ENCODE peak calls at places on chromosomes 16 and 17, in five cellular contexts. A is anterior cingulate cortex, R is cerebellar cortex, J is aorta, Z is A549. P is an unnamed sample.

GRCh38 chr16:80909720-80910119 is 97.0 kb downstream of the CMC2 start:
- DNase-seq in A (no peak), R (no peak), J (no peak), Z (no peak), P (no peak)

GRCh38 chr16:77434022-77434364 is 841 bp downstream of the ADAMTS18 start:
- DNase-seq in A (no peak), R (no peak), J (no peak), Z (no peak), P (no peak)

GRCh38 chr16:9092282-9092962 is 978 bp downstream of the HAPSTR1 start:
- DNase-seq in A (peak), R (no peak), J (peak), Z (peak), P (peak)

GRCh38 chr17:60439501-60439900 is 17.2 kb downstream of the CHCT1 start:
- DNase-seq in A (no peak), R (no peak), J (no peak), Z (no peak), P (peak)

GRCh38 chr17:41049110-41049509 is 2.0 kb upstream of the KRTAP2-1 start:
- DNase-seq in A (no peak), R (no peak), J (no peak), Z (peak), P (no peak)

GRCh38 chr17:37117743-37118142 is 169.0 kb downstream of the AATF start:
- DNase-seq in A (no peak), R (peak), J (no peak), Z (no peak), P (no peak)

GRCh38 chr17:4721203-4722135 is 9.8 kb upstream of the MED11 start:
- DNase-seq in A (no peak), R (peak), J (no peak), Z (peak), P (no peak)

GRCh38 chr16:11370084-11370931 is 25.0 kb downstream of the RMI2 start:
- DNase-seq in A (no peak), R (no peak), J (no peak), Z (no peak), P (peak)

GRCh38 chr17:46154151-46154816 is 38.9 kb downstream of the KANSL1 start:
- DNase-seq in A (no peak), R (no peak), J (no peak), Z (no peak), P (peak)

GRCh38 chr17:29574732-29575510 is 6.4 kb downstream of the TP53I13 start:
- DNase-seq in A (no peak), R (no peak), J (peak), Z (no peak), P (no peak)

GRCh38 chr17:164536-165235 is 16.8 kb downstream of the DOC2B start:
- DNase-seq in A (peak), R (peak), J (no peak), Z (peak), P (peak)

GRCh38 chr17:78665952-78666920 is 89.0 kb upstream of the DNAH17 start:
- DNase-seq in A (no peak), R (no peak), J (peak), Z (no peak), P (peak)

GRCh38 chr16:23608194-23608593 is 12.1 kb upstream of the NDUFAB1 start:
- DNase-seq in A (no peak), R (no peak), J (no peak), Z (peak), P (no peak)

GRCh38 chr16:73215482-73216377 is 167.8 kb upstream of the ZFHX3 start:
- DNase-seq in A (no peak), R (no peak), J (no peak), Z (no peak), P (no peak)

GRCh38 chr17:51046527-51047384 is 73.9 kb downstream of the SPAG9 start:
- DNase-seq in A (peak), R (peak), J (peak), Z (peak), P (peak)

GRCh38 chr17:83161298-83162034 is 82.1 kb downstream of the METRNL start:
- DNase-seq in A (no peak), R (no peak), J (no peak), Z (no peak), P (no peak)

GRCh38 chr17:22217135-22217534 is 524.8 kb downstream of the KCNJ18 start:
- DNase-seq in A (no peak), R (no peak), J (no peak), Z (no peak), P (no peak)

GRCh38 chr17:4739122-4740024 is at the start of the genes CXCL16 and ZMYND15:
- DNase-seq in A (no peak), R (no peak), J (peak), Z (peak), P (peak)

GRCh38 chr17:17060930-17061329 is 18.7 kb downstream of the MPRIP start:
- DNase-seq in A (no peak), R (no peak), J (no peak), Z (no peak), P (no peak)

GRCh38 chr16:27520982-27521673 is 28.6 kb downstream of the GTF3C1 start:
- DNase-seq in A (no peak), R (no peak), J (peak), Z (no peak), P (no peak)

GRCh38 chr16:89633064-89633631 is 19.7 kb downstream of the DPEP1 start:
- DNase-seq in A (no peak), R (no peak), J (no peak), Z (peak), P (no peak)